ENCODE peak calls at places on chromosome X, in five cellular contexts. H is GM12864, W is kidney, D is IMR-90, A is Peyer's patch. C is an unnamed sample.

GRCh38 chrX:18389968-18390367 is 35.4 kb upstream of the CDKL5 start:
- DNase-seq in D (no peak), W (no peak), H (no peak), A (no peak), C (no peak)

GRCh38 chrX:75746891-75747639 is 38.0 kb downstream of the MAGEE2 start:
- DNase-seq in D (no peak), H (no peak), A (peak), W (peak), C (no peak)

GRCh38 chrX:255923-256331 is 25.3 kb upstream of the PLCXD1 start:
- DNase-seq in A (no peak), W (peak), H (no peak), D (no peak), C (no peak)

GRCh38 chrX:144566592-144566991 is 680.7 kb upstream of the SPANXN1 start:
- DNase-seq in H (no peak), A (no peak), W (no peak), D (no peak), C (no peak)

GRCh38 chrX:118503260-118504041 is 7.8 kb downstream of the DOCK11 start:
- DNase-seq in W (no peak), D (no peak), H (no peak), A (no peak), C (no peak)

GRCh38 chrX:53263597-53264094 is 17.7 kb downstream of the IQSEC2 start:
- DNase-seq in H (no peak), D (peak), W (no peak), A (peak), C (no peak)

GRCh38 chrX:80206647-80207046 is 192.1 kb downstream of the TBX22 start:
- DNase-seq in D (no peak), W (no peak), H (no peak), A (no peak), C (no peak)

GRCh38 chrX:53595266-53595810 is 91.2 kb downstream of the HUWE1 start:
- DNase-seq in D (no peak), H (no peak), A (no peak), W (no peak), C (no peak)

GRCh38 chrX:154979671-154980070 is 42.9 kb downstream of the F8 start:
- DNase-seq in H (no peak), A (no peak), W (no peak), D (no peak), C (no peak)

GRCh38 chrX:46587753-46588171 is 14.2 kb downstream of the CHST7 start:
- DNase-seq in A (no peak), D (no peak), W (no peak), H (no peak), C (no peak)

GRCh38 chrX:21747523-21747922 is 10.4 kb downstream of the SMPX start:
- DNase-seq in W (no peak), H (no peak), D (no peak), A (no peak), C (no peak)

GRCh38 chrX:129472116-129472515 is 51.2 kb downstream of the SMARCA1 start:
- DNase-seq in A (no peak), D (peak), W (no peak), H (no peak), C (no peak)

GRCh38 chrX:134183665-134184064 is 53.3 kb upstream of the CCDC160 start:
- DNase-seq in D (no peak), A (no peak), W (no peak), H (no peak), C (no peak)
- H3K4me3 ChIP-seq in D (no peak), A (no peak), W (no peak), H (no peak), C (no peak)

GRCh38 chrX:49271341-49271740 is 1.7 kb downstream of the PPP1R3F start:
- DNase-seq in H (no peak), D (no peak), A (no peak), W (no peak), C (no peak)
- H3K4me3 ChIP-seq in H (no peak), D (no peak), A (no peak), W (peak), C (no peak)

DNA sequence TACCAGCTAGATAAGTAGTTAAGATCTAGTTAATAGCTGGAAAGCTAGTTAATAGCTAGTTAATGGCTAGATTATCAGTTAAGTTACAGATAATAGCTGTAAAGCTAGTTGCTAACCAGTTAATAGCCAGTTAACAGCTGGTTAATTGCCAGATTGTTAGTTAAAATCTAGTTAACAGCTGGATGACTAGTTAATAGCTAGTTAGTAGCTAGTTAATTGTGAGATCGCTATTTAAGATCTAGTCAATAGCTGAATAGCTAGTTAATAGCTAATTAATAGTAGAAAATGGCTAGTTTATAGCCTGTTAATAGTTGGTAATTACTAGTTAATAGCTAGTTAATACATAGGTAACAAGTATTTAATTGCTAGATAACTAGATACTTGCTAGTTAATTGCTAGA is 630.5 kb upstream of the CT83 start:
- DNase-seq in D (no peak), H (no peak), W (no peak), A (no peak), C (no peak)
- H3K4me3 ChIP-seq in D (no peak), H (no peak), W (no peak), A (no peak), C (no peak)

GRCh38 chrX:39852496-39852895 is 245.3 kb downstream of the BCOR start:
- DNase-seq in A (no peak), D (no peak), W (no peak), H (no peak), C (no peak)

GRCh38 chrX:39848243-39848642 is 249.5 kb downstream of the BCOR start:
- DNase-seq in H (no peak), D (peak), W (no peak), A (no peak), C (no peak)

GRCh38 chrX:39850630-39851152 is 247.1 kb downstream of the BCOR start:
- DNase-seq in W (no peak), A (no peak), H (no peak), D (peak), C (no peak)

GRCh38 chrX:39848900-39849299 is 248.9 kb downstream of the BCOR start:
- DNase-seq in D (peak), H (no peak), W (no peak), A (no peak), C (no peak)

GRCh38 chrX:39850209-39850608 is 247.5 kb downstream of the BCOR start:
- DNase-seq in W (no peak), A (no peak), H (no peak), D (no peak), C (no peak)
- H3K4me3 ChIP-seq in W (no peak), A (no peak), H (no peak), D (no peak), C (no peak)

GRCh38 chrX:153732406-153732805 is 7.8 kb downstream of the ABCD1 start:
- DNase-seq in D (no peak), A (no peak), W (peak), H (no peak), C (no peak)
- H3K4me3 ChIP-seq in D (no peak), A (no peak), W (no peak), H (no peak), C (no peak)

GRCh38 chrX:25022499-25023325 is 6.9 kb upstream of the ARX start:
- DNase-seq in D (no peak), H (no peak), W (no peak), A (no peak), C (no peak)

GRCh38 chrX:25018682-25019081 is 2.9 kb upstream of the ARX start:
- DNase-seq in A (no peak), W (no peak), H (no peak), D (no peak), C (no peak)

GRCh38 chrX:25019707-25020390 is 4.1 kb upstream of the ARX start:
- DNase-seq in D (no peak), H (no peak), W (no peak), A (no peak), C (no peak)

GRCh38 chrX:25020391-25021131 is 4.8 kb upstream of the ARX start:
- DNase-seq in D (no peak), W (no peak), A (no peak), H (no peak), C (peak)

DNA sequence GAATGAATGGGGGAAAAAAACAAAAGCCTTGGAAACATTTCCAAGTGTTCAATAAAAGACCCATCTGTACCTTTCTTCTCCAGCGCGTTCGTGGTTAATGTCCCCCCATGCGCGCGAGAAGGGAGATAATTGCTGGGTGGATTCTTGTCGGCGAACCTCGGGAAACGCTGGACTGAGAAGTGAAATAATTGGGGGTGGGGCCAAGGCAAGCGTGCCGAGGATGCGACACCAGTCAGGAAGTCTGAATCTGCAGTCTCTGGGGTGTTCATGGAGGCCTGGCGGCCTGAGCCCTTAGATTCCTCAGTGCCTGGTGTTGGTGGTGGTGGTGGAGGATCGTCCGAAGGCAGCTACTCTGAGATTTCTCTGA is 5.3 kb upstream of the ARX start:
- DNase-seq in H (no peak), W (no peak), D (no peak), A (no peak), C (no peak)
- H3K4me3 ChIP-seq in H (no peak), W (no peak), D (no peak), A (no peak), C (peak)

C was measured in Caco-2.